ENCODE peak calls at places on chromosome X, in five cellular contexts. One of them, this sample, is unnamed.

GRCh38 chrX:11770320-11770719 is 12.3 kb downstream of the MSL3 start:
- DNase-seq in BE2C: peak; percentile 8
- DNase-seq in lower leg skin: no peak
- DNase-seq in mammary epithelial cell: peak; percentile 31
- DNase-seq in stimulated activated CD8-positive, alpha-beta memory T cell treated with anti-CD3 and anti-CD28 coated beads, Interleukin-4, amount 100 ng/mL, for 24 hours: no peak
- DNase-seq in this sample: no peak

GRCh38 chrX:155068165-155068564 is 2.8 kb downstream of the CMC4 start:
- DNase-seq in BE2C: no peak
- DNase-seq in lower leg skin: no peak
- DNase-seq in mammary epithelial cell: peak; percentile 65
- DNase-seq in stimulated activated CD8-positive, alpha-beta memory T cell treated with anti-CD3 and anti-CD28 coated beads, Interleukin-4, amount 100 ng/mL, for 24 hours: no peak
- DNase-seq in this sample: no peak

GRCh38 chrX:113975441-113975840 is 608.4 kb upstream of the HTR2C start:
- DNase-seq in BE2C: no peak
- DNase-seq in lower leg skin: no peak
- DNase-seq in mammary epithelial cell: no peak
- DNase-seq in stimulated activated CD8-positive, alpha-beta memory T cell treated with anti-CD3 and anti-CD28 coated beads, Interleukin-4, amount 100 ng/mL, for 24 hours: no peak
- DNase-seq in this sample: no peak

GRCh38 chrX:18971506-18971905 is 12.4 kb downstream of the PHKA2 start:
- DNase-seq in BE2C: no peak
- DNase-seq in lower leg skin: no peak
- DNase-seq in mammary epithelial cell: no peak
- DNase-seq in stimulated activated CD8-positive, alpha-beta memory T cell treated with anti-CD3 and anti-CD28 coated beads, Interleukin-4, amount 100 ng/mL, for 24 hours: no peak
- DNase-seq in this sample: no peak

GRCh38 chrX:132092439-132093065 is 35.3 kb downstream of the FRMD7 start:
- DNase-seq in BE2C: peak; percentile 51
- DNase-seq in lower leg skin: no peak
- DNase-seq in mammary epithelial cell: peak; percentile 54
- DNase-seq in stimulated activated CD8-positive, alpha-beta memory T cell treated with anti-CD3 and anti-CD28 coated beads, Interleukin-4, amount 100 ng/mL, for 24 hours: peak; percentile 7
- DNase-seq in this sample: peak; percentile 51

GRCh38 chrX:153875391-153876111 is 10.4 kb downstream of the L1CAM start:
- DNase-seq in BE2C: peak; percentile 84
- DNase-seq in lower leg skin: peak; percentile 90
- DNase-seq in mammary epithelial cell: no peak
- DNase-seq in stimulated activated CD8-positive, alpha-beta memory T cell treated with anti-CD3 and anti-CD28 coated beads, Interleukin-4, amount 100 ng/mL, for 24 hours: peak; percentile 54
- DNase-seq in this sample: peak; percentile 58

GRCh38 chrX:110384490-110384889 is 25.8 kb downstream of the RTL9 start:
- DNase-seq in BE2C: no peak
- DNase-seq in lower leg skin: no peak
- DNase-seq in mammary epithelial cell: peak; percentile 31
- DNase-seq in stimulated activated CD8-positive, alpha-beta memory T cell treated with anti-CD3 and anti-CD28 coated beads, Interleukin-4, amount 100 ng/mL, for 24 hours: no peak
- DNase-seq in this sample: no peak

GRCh38 chrX:151543706-151544105 is 19.8 kb upstream of the PASD1 start:
- DNase-seq in BE2C: no peak
- DNase-seq in lower leg skin: no peak
- DNase-seq in mammary epithelial cell: peak; percentile 45
- DNase-seq in stimulated activated CD8-positive, alpha-beta memory T cell treated with anti-CD3 and anti-CD28 coated beads, Interleukin-4, amount 100 ng/mL, for 24 hours: no peak
- DNase-seq in this sample: no peak

GRCh38 chrX:10156199-10157031 is at the start of gene CLCN4:
- DNase-seq in BE2C: peak; percentile 49
- DNase-seq in lower leg skin: no peak
- DNase-seq in mammary epithelial cell: no peak
- DNase-seq in stimulated activated CD8-positive, alpha-beta memory T cell treated with anti-CD3 and anti-CD28 coated beads, Interleukin-4, amount 100 ng/mL, for 24 hours: no peak
- DNase-seq in this sample: no peak